ENCODE peak calls at places on chromosomes 11 and 22, in eight cellular contexts. One of them, this sample, is unnamed.

GRCh38 chr11:10633261-10633660 is 60.3 kb downstream of the IRAG1 start:
- DNase-seq in kidney epithelial cell: no peak
- DNase-seq in astrocyte of the spinal cord: no peak
- DNase-seq in NCI-H526 treated with DMSO at 0.1 percent for 48 hours: no peak
- DNase-seq in osteocyte: no peak
- DNase-seq in fibroblast of gingiva: no peak
- DNase-seq in mucosa of descending colon: no peak
- DNase-seq in SK-MEL-5: no peak
- DNase-seq in this sample: no peak

GRCh38 chr11:74278721-74279148 is 32.7 kb downstream of the P4HA3 start:
- DNase-seq in kidney epithelial cell: peak
- DNase-seq in astrocyte of the spinal cord: peak
- DNase-seq in NCI-H526 treated with DMSO at 0.1 percent for 48 hours: no peak
- DNase-seq in osteocyte: no peak
- DNase-seq in fibroblast of gingiva: peak
- DNase-seq in mucosa of descending colon: peak
- DNase-seq in SK-MEL-5: peak
- DNase-seq in this sample: no peak

GRCh38 chr11:95076416-95076815 is 9.7 kb downstream of the SRSF8 start:
- DNase-seq in kidney epithelial cell: peak
- DNase-seq in astrocyte of the spinal cord: peak
- DNase-seq in NCI-H526 treated with DMSO at 0.1 percent for 48 hours: no peak
- DNase-seq in osteocyte: no peak
- DNase-seq in fibroblast of gingiva: peak
- DNase-seq in mucosa of descending colon: no peak
- DNase-seq in SK-MEL-5: no peak
- DNase-seq in this sample: no peak

GRCh38 chr11:119332111-119332765 is 2.1 kb upstream of the RNF26 start:
- DNase-seq in kidney epithelial cell: no peak
- DNase-seq in astrocyte of the spinal cord: no peak
- DNase-seq in NCI-H526 treated with DMSO at 0.1 percent for 48 hours: no peak
- DNase-seq in osteocyte: no peak
- DNase-seq in fibroblast of gingiva: no peak
- DNase-seq in mucosa of descending colon: no peak
- DNase-seq in SK-MEL-5: no peak
- DNase-seq in this sample: no peak

GRCh38 chr22:36385491-36386350 is 2.0 kb downstream of the MYH9 start:
- DNase-seq in kidney epithelial cell: peak
- DNase-seq in astrocyte of the spinal cord: peak
- DNase-seq in NCI-H526 treated with DMSO at 0.1 percent for 48 hours: peak
- DNase-seq in osteocyte: no peak
- DNase-seq in fibroblast of gingiva: peak
- DNase-seq in mucosa of descending colon: no peak
- DNase-seq in SK-MEL-5: no peak
- DNase-seq in this sample: no peak

GRCh38 chr11:115409691-115410220 is 94.5 kb downstream of the CADM1 start:
- DNase-seq in kidney epithelial cell: no peak
- DNase-seq in astrocyte of the spinal cord: peak
- DNase-seq in NCI-H526 treated with DMSO at 0.1 percent for 48 hours: peak
- DNase-seq in osteocyte: no peak
- DNase-seq in fibroblast of gingiva: no peak
- DNase-seq in mucosa of descending colon: no peak
- DNase-seq in SK-MEL-5: no peak
- DNase-seq in this sample: no peak

GRCh38 chr11:12598330-12599256 is 75.6 kb upstream of the TEAD1 start:
- DNase-seq in kidney epithelial cell: no peak
- DNase-seq in astrocyte of the spinal cord: peak
- DNase-seq in NCI-H526 treated with DMSO at 0.1 percent for 48 hours: no peak
- DNase-seq in osteocyte: no peak
- DNase-seq in fibroblast of gingiva: no peak
- DNase-seq in mucosa of descending colon: no peak
- DNase-seq in SK-MEL-5: peak
- DNase-seq in this sample: no peak

GRCh38 chr11:20647976-20648565 is 21.3 kb upstream of the NELL1 start:
- DNase-seq in kidney epithelial cell: no peak
- DNase-seq in astrocyte of the spinal cord: peak
- DNase-seq in NCI-H526 treated with DMSO at 0.1 percent for 48 hours: peak
- DNase-seq in osteocyte: no peak
- DNase-seq in fibroblast of gingiva: peak
- DNase-seq in mucosa of descending colon: no peak
- DNase-seq in SK-MEL-5: peak
- DNase-seq in this sample: peak

GRCh38 chr11:3195251-3196160 is 23.1 kb downstream of the MRGPRG start:
- DNase-seq in kidney epithelial cell: no peak
- DNase-seq in astrocyte of the spinal cord: no peak
- DNase-seq in NCI-H526 treated with DMSO at 0.1 percent for 48 hours: no peak
- DNase-seq in osteocyte: no peak
- DNase-seq in fibroblast of gingiva: no peak
- DNase-seq in mucosa of descending colon: no peak
- DNase-seq in SK-MEL-5: peak
- DNase-seq in this sample: no peak

GRCh38 chr22:23223566-23224317 is 43.4 kb downstream of the BCR start:
- DNase-seq in kidney epithelial cell: no peak
- DNase-seq in astrocyte of the spinal cord: no peak
- DNase-seq in NCI-H526 treated with DMSO at 0.1 percent for 48 hours: no peak
- DNase-seq in osteocyte: no peak
- DNase-seq in fibroblast of gingiva: no peak
- DNase-seq in mucosa of descending colon: no peak
- DNase-seq in SK-MEL-5: no peak
- DNase-seq in this sample: no peak

GRCh38 chr11:132349806-132350733 is 979.7 kb downstream of the NTM start:
- DNase-seq in kidney epithelial cell: no peak
- DNase-seq in astrocyte of the spinal cord: peak
- DNase-seq in NCI-H526 treated with DMSO at 0.1 percent for 48 hours: no peak
- DNase-seq in osteocyte: no peak
- DNase-seq in fibroblast of gingiva: no peak
- DNase-seq in mucosa of descending colon: no peak
- DNase-seq in SK-MEL-5: no peak
- DNase-seq in this sample: no peak

GRCh38 chr11:64654958-64655541 is 64.0 kb downstream of the SLC22A12 start:
- DNase-seq in kidney epithelial cell: no peak
- DNase-seq in astrocyte of the spinal cord: no peak
- DNase-seq in NCI-H526 treated with DMSO at 0.1 percent for 48 hours: no peak
- DNase-seq in osteocyte: no peak
- DNase-seq in fibroblast of gingiva: no peak
- DNase-seq in mucosa of descending colon: peak
- DNase-seq in SK-MEL-5: no peak
- DNase-seq in this sample: no peak

GRCh38 chr11:128766687-128767086 is 72.8 kb downstream of the FLI1 start:
- DNase-seq in kidney epithelial cell: no peak
- DNase-seq in astrocyte of the spinal cord: no peak
- DNase-seq in NCI-H526 treated with DMSO at 0.1 percent for 48 hours: no peak
- DNase-seq in osteocyte: no peak
- DNase-seq in fibroblast of gingiva: no peak
- DNase-seq in mucosa of descending colon: no peak
- DNase-seq in SK-MEL-5: no peak
- DNase-seq in this sample: no peak

GRCh38 chr11:47182380-47182779 is 3.9 kb downstream of the PACSIN3 start:
- DNase-seq in kidney epithelial cell: no peak
- DNase-seq in astrocyte of the spinal cord: no peak
- DNase-seq in NCI-H526 treated with DMSO at 0.1 percent for 48 hours: no peak
- DNase-seq in osteocyte: no peak
- DNase-seq in fibroblast of gingiva: no peak
- DNase-seq in mucosa of descending colon: no peak
- DNase-seq in SK-MEL-5: no peak
- DNase-seq in this sample: no peak

GRCh38 chr11:133064152-133064877 is 468.0 kb downstream of the OPCML start:
- DNase-seq in kidney epithelial cell: no peak
- DNase-seq in astrocyte of the spinal cord: peak
- DNase-seq in NCI-H526 treated with DMSO at 0.1 percent for 48 hours: peak
- DNase-seq in osteocyte: peak
- DNase-seq in fibroblast of gingiva: no peak
- DNase-seq in mucosa of descending colon: no peak
- DNase-seq in SK-MEL-5: peak
- DNase-seq in this sample: no peak

GRCh38 chr11:17381156-17381555 is 7.3 kb downstream of the KCNJ11 start:
- DNase-seq in kidney epithelial cell: no peak
- DNase-seq in astrocyte of the spinal cord: no peak
- DNase-seq in NCI-H526 treated with DMSO at 0.1 percent for 48 hours: no peak
- DNase-seq in osteocyte: no peak
- DNase-seq in fibroblast of gingiva: no peak
- DNase-seq in mucosa of descending colon: no peak
- DNase-seq in SK-MEL-5: no peak
- DNase-seq in this sample: no peak

GRCh38 chr11:6298605-6299004 is 21.7 kb downstream of the CAVIN3 start:
- DNase-seq in kidney epithelial cell: no peak
- DNase-seq in astrocyte of the spinal cord: no peak
- DNase-seq in NCI-H526 treated with DMSO at 0.1 percent for 48 hours: no peak
- DNase-seq in osteocyte: no peak
- DNase-seq in fibroblast of gingiva: peak
- DNase-seq in mucosa of descending colon: no peak
- DNase-seq in SK-MEL-5: peak
- DNase-seq in this sample: no peak

GRCh38 chr11:112219476-112220232 is 6.6 kb upstream of the PTS start:
- DNase-seq in kidney epithelial cell: no peak
- DNase-seq in astrocyte of the spinal cord: peak
- DNase-seq in NCI-H526 treated with DMSO at 0.1 percent for 48 hours: peak
- DNase-seq in osteocyte: no peak
- DNase-seq in fibroblast of gingiva: peak
- DNase-seq in mucosa of descending colon: no peak
- DNase-seq in SK-MEL-5: peak
- DNase-seq in this sample: peak

GRCh38 chr11:92852946-92853345 is 116.5 kb upstream of the MTNR1B start:
- DNase-seq in kidney epithelial cell: no peak
- DNase-seq in astrocyte of the spinal cord: no peak
- DNase-seq in NCI-H526 treated with DMSO at 0.1 percent for 48 hours: no peak
- DNase-seq in osteocyte: no peak
- DNase-seq in fibroblast of gingiva: no peak
- DNase-seq in mucosa of descending colon: peak
- DNase-seq in SK-MEL-5: no peak
- DNase-seq in this sample: no peak

GRCh38 chr11:12285811-12286222 is 91.6 kb upstream of the PARVA start:
- DNase-seq in kidney epithelial cell: no peak
- DNase-seq in astrocyte of the spinal cord: peak
- DNase-seq in NCI-H526 treated with DMSO at 0.1 percent for 48 hours: no peak
- DNase-seq in osteocyte: peak
- DNase-seq in fibroblast of gingiva: no peak
- DNase-seq in mucosa of descending colon: no peak
- DNase-seq in SK-MEL-5: no peak
- DNase-seq in this sample: no peak

GRCh38 chr11:67289651-67290479 is 762 bp downstream of the ANKRD13D start:
- DNase-seq in kidney epithelial cell: no peak
- DNase-seq in astrocyte of the spinal cord: no peak
- DNase-seq in NCI-H526 treated with DMSO at 0.1 percent for 48 hours: no peak
- DNase-seq in osteocyte: no peak
- DNase-seq in fibroblast of gingiva: no peak
- DNase-seq in mucosa of descending colon: peak
- DNase-seq in SK-MEL-5: no peak
- DNase-seq in this sample: no peak

GRCh38 chr11:17076517-17077239 is 789 bp downstream of the RPS13 start:
- DNase-seq in kidney epithelial cell: no peak
- DNase-seq in astrocyte of the spinal cord: peak
- DNase-seq in NCI-H526 treated with DMSO at 0.1 percent for 48 hours: no peak
- DNase-seq in osteocyte: no peak
- DNase-seq in fibroblast of gingiva: no peak
- DNase-seq in mucosa of descending colon: no peak
- DNase-seq in SK-MEL-5: no peak
- DNase-seq in this sample: no peak

GRCh38 chr11:111391328-111392124 is 12.5 kb upstream of the POU2AF1 start:
- DNase-seq in kidney epithelial cell: no peak
- DNase-seq in astrocyte of the spinal cord: no peak
- DNase-seq in NCI-H526 treated with DMSO at 0.1 percent for 48 hours: no peak
- DNase-seq in osteocyte: peak
- DNase-seq in fibroblast of gingiva: no peak
- DNase-seq in mucosa of descending colon: no peak
- DNase-seq in SK-MEL-5: no peak
- DNase-seq in this sample: no peak

GRCh38 chr11:1391165-1392010 is 1.7 kb downstream of the BRSK2 start:
- DNase-seq in kidney epithelial cell: no peak
- DNase-seq in astrocyte of the spinal cord: no peak
- DNase-seq in NCI-H526 treated with DMSO at 0.1 percent for 48 hours: peak
- DNase-seq in osteocyte: no peak
- DNase-seq in fibroblast of gingiva: no peak
- DNase-seq in mucosa of descending colon: no peak
- DNase-seq in SK-MEL-5: no peak
- DNase-seq in this sample: no peak

GRCh38 chr11:109869536-109869935 is 223.7 kb upstream of the ZC3H12C start:
- DNase-seq in kidney epithelial cell: no peak
- DNase-seq in astrocyte of the spinal cord: no peak
- DNase-seq in NCI-H526 treated with DMSO at 0.1 percent for 48 hours: no peak
- DNase-seq in osteocyte: no peak
- DNase-seq in fibroblast of gingiva: no peak
- DNase-seq in mucosa of descending colon: no peak
- DNase-seq in SK-MEL-5: peak
- DNase-seq in this sample: no peak

GRCh38 chr11:113979427-113979826 is 4.5 kb downstream of the HTR3A start:
- DNase-seq in kidney epithelial cell: no peak
- DNase-seq in astrocyte of the spinal cord: no peak
- DNase-seq in NCI-H526 treated with DMSO at 0.1 percent for 48 hours: no peak
- DNase-seq in osteocyte: no peak
- DNase-seq in fibroblast of gingiva: peak
- DNase-seq in mucosa of descending colon: no peak
- DNase-seq in SK-MEL-5: no peak
- DNase-seq in this sample: no peak

GRCh38 chr11:119319702-119320592 is 3.0 kb upstream of the MCAM start:
- DNase-seq in kidney epithelial cell: no peak
- DNase-seq in astrocyte of the spinal cord: no peak
- DNase-seq in NCI-H526 treated with DMSO at 0.1 percent for 48 hours: no peak
- DNase-seq in osteocyte: no peak
- DNase-seq in fibroblast of gingiva: no peak
- DNase-seq in mucosa of descending colon: peak
- DNase-seq in SK-MEL-5: peak
- DNase-seq in this sample: no peak

GRCh38 chr22:43151251-43152000 is at the start of gene TSPO:
- DNase-seq in kidney epithelial cell: no peak
- DNase-seq in astrocyte of the spinal cord: peak
- DNase-seq in NCI-H526 treated with DMSO at 0.1 percent for 48 hours: no peak
- DNase-seq in osteocyte: no peak
- DNase-seq in fibroblast of gingiva: peak
- DNase-seq in mucosa of descending colon: peak
- DNase-seq in SK-MEL-5: peak
- DNase-seq in this sample: no peak

GRCh38 chr22:19723165-19723989 is at the start of gene GP1BB:
- DNase-seq in kidney epithelial cell: no peak
- DNase-seq in astrocyte of the spinal cord: peak
- DNase-seq in NCI-H526 treated with DMSO at 0.1 percent for 48 hours: no peak
- DNase-seq in osteocyte: no peak
- DNase-seq in fibroblast of gingiva: no peak
- DNase-seq in mucosa of descending colon: no peak
- DNase-seq in SK-MEL-5: no peak
- DNase-seq in this sample: no peak

GRCh38 chr11:75782540-75783263 is 14.1 kb downstream of the DGAT2 start:
- DNase-seq in kidney epithelial cell: no peak
- DNase-seq in astrocyte of the spinal cord: no peak
- DNase-seq in NCI-H526 treated with DMSO at 0.1 percent for 48 hours: no peak
- DNase-seq in osteocyte: no peak
- DNase-seq in fibroblast of gingiva: no peak
- DNase-seq in mucosa of descending colon: no peak
- DNase-seq in SK-MEL-5: no peak
- DNase-seq in this sample: no peak

GRCh38 chr22:36156515-36157419 is 3.8 kb downstream of the APOL3 start:
- DNase-seq in kidney epithelial cell: peak
- DNase-seq in astrocyte of the spinal cord: peak
- DNase-seq in NCI-H526 treated with DMSO at 0.1 percent for 48 hours: no peak
- DNase-seq in osteocyte: no peak
- DNase-seq in fibroblast of gingiva: peak
- DNase-seq in mucosa of descending colon: peak
- DNase-seq in SK-MEL-5: peak
- DNase-seq in this sample: no peak